ENCODE peak calls at places on chromosomes 2 and 18, in four cellular contexts. One of them, this sample, is unnamed.

GRCh38 chr2:20005067-20005627 is 7.3 kb downstream of the MATN3 start:
- DNase-seq in K562: no peak
- DNase-seq in cardiac muscle cell: no peak
- DNase-seq in esophagus squamous epithelium: no peak
- DNase-seq in this sample: no peak

GRCh38 chr2:1140389-1141003 is 189.8 kb downstream of the SNTG2 start:
- DNase-seq in K562: peak; percentile 85
- DNase-seq in cardiac muscle cell: peak; percentile 3
- DNase-seq in esophagus squamous epithelium: no peak
- DNase-seq in this sample: peak; percentile 71

GRCh38 chr2:128665113-128665512 is 346.4 kb upstream of the HS6ST1 start:
- DNase-seq in K562: no peak
- DNase-seq in cardiac muscle cell: no peak
- DNase-seq in esophagus squamous epithelium: no peak
- DNase-seq in this sample: no peak

GRCh38 chr2:62787381-62787780 is 81.9 kb downstream of the EHBP1 start:
- DNase-seq in K562: no peak
- DNase-seq in cardiac muscle cell: peak; percentile 74
- DNase-seq in esophagus squamous epithelium: no peak
- DNase-seq in this sample: peak; percentile 42

GRCh38 chr2:173264603-173265366 is 89.9 kb upstream of the CDCA7 start:
- DNase-seq in K562: no peak
- DNase-seq in cardiac muscle cell: no peak
- DNase-seq in esophagus squamous epithelium: peak; percentile 9
- DNase-seq in this sample: no peak

GRCh38 chr18:25786778-25787177 is 303.6 kb downstream of the SS18 start:
- DNase-seq in K562: no peak
- DNase-seq in cardiac muscle cell: peak; percentile 59
- DNase-seq in esophagus squamous epithelium: no peak
- DNase-seq in this sample: no peak

GRCh38 chr2:6506311-6507258 is 359.1 kb downstream of the CMPK2 start:
- DNase-seq in K562: no peak
- DNase-seq in cardiac muscle cell: no peak
- DNase-seq in esophagus squamous epithelium: no peak
- DNase-seq in this sample: no peak

GRCh38 chr2:200189964-200190363 is 116.5 kb upstream of the SPATS2L start:
- DNase-seq in K562: no peak
- DNase-seq in cardiac muscle cell: peak; percentile 3
- DNase-seq in esophagus squamous epithelium: no peak
- DNase-seq in this sample: no peak

GRCh38 chr2:160156665-160157064 is 43.4 kb downstream of the ITGB6 start:
- DNase-seq in K562: no peak
- DNase-seq in cardiac muscle cell: peak; percentile 72
- DNase-seq in esophagus squamous epithelium: no peak
- DNase-seq in this sample: no peak

GRCh38 chr2:215535125-215535668 is 99.3 kb upstream of the FN1 start:
- DNase-seq in K562: no peak
- DNase-seq in cardiac muscle cell: peak; percentile 31
- DNase-seq in esophagus squamous epithelium: no peak
- DNase-seq in this sample: no peak

GRCh38 chr18:42442661-42443060 is 487.6 kb downstream of the PIK3C3 start:
- DNase-seq in K562: no peak
- DNase-seq in cardiac muscle cell: no peak
- DNase-seq in esophagus squamous epithelium: no peak
- DNase-seq in this sample: no peak

GRCh38 chr2:168359082-168359481 is 97.0 kb upstream of the CERS6 start:
- DNase-seq in K562: no peak
- DNase-seq in cardiac muscle cell: no peak
- DNase-seq in esophagus squamous epithelium: no peak
- DNase-seq in this sample: no peak

GRCh38 chr18:79748321-79749157 is 49.2 kb upstream of the KCNG2 start:
- DNase-seq in K562: no peak
- DNase-seq in cardiac muscle cell: no peak
- DNase-seq in esophagus squamous epithelium: no peak
- DNase-seq in this sample: no peak

GRCh38 chr2:167790781-167791450 is 456.5 kb downstream of the STK39 start:
- DNase-seq in K562: no peak
- DNase-seq in cardiac muscle cell: no peak
- DNase-seq in esophagus squamous epithelium: no peak
- DNase-seq in this sample: no peak

GRCh38 chr2:208064220-208064951 is 39.1 kb upstream of the PLEKHM3 start:
- DNase-seq in K562: peak; percentile 31
- DNase-seq in cardiac muscle cell: peak; percentile 86
- DNase-seq in esophagus squamous epithelium: no peak
- DNase-seq in this sample: no peak

GRCh38 chr2:3377279-3377611 is 373 bp downstream of the EIPR1 start:
- DNase-seq in K562: no peak
- DNase-seq in cardiac muscle cell: peak; percentile 58
- DNase-seq in esophagus squamous epithelium: no peak
- DNase-seq in this sample: no peak

DNA sequence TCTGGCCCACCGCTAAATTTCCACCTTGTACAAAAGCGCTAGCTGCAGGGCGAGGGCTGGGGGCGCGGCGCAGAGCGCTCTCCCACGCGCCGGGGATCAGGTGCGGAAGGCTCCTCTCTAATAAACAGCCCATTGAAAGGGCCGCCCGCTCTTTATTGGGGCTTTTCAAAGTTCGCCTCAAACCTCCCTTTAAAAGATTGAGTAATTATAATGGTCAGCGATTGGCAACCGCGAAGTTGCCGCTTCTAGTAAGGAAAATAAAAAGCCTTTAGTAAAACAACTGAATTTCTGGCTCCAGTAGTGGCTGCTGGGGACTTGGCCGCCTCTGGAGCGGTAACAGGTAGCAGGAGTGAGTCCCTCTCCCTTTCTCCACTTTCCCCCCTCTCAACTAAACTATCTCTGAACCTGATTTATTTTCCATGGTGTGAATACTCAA is 755 bp downstream of the NEUROD1 start:
- DNase-seq in K562: no peak
- DNase-seq in cardiac muscle cell: no peak
- DNase-seq in esophagus squamous epithelium: no peak
- DNase-seq in this sample: no peak
- H3K27me3 ChIP-seq in K562: peaks cover 24% of the 10 kb centered on the region
- H3K27me3 ChIP-seq in cardiac muscle cell: peaks cover 100% of the 10 kb centered on the region
- H3K27me3 ChIP-seq in esophagus squamous epithelium: peaks cover 96% of the 10 kb centered on the region
- H3K27me3 ChIP-seq in this sample: peaks cover 100% of the 10 kb centered on the region

GRCh38 chr2:176638167-176639015 is 369.1 kb downstream of the MTX2 start:
- DNase-seq in K562: peak; percentile 64
- DNase-seq in cardiac muscle cell: peak; percentile 66
- DNase-seq in esophagus squamous epithelium: no peak
- DNase-seq in this sample: peak; percentile 76

GRCh38 chr2:176637497-176638166 is 368.4 kb downstream of the MTX2 start:
- DNase-seq in K562: no peak
- DNase-seq in cardiac muscle cell: peak; percentile 62
- DNase-seq in esophagus squamous epithelium: no peak
- DNase-seq in this sample: peak; percentile 48

GRCh38 chr2:176639016-176639343 is 369.7 kb downstream of the MTX2 start:
- DNase-seq in K562: no peak
- DNase-seq in cardiac muscle cell: no peak
- DNase-seq in esophagus squamous epithelium: no peak
- DNase-seq in this sample: no peak

GRCh38 chr2:176637134-176637496 is 367.9 kb downstream of the MTX2 start:
- DNase-seq in K562: no peak
- DNase-seq in cardiac muscle cell: no peak
- DNase-seq in esophagus squamous epithelium: no peak
- DNase-seq in this sample: peak; percentile 50

GRCh38 chr2:176636376-176636775 is 367.1 kb downstream of the MTX2 start:
- DNase-seq in K562: no peak
- DNase-seq in cardiac muscle cell: no peak
- DNase-seq in esophagus squamous epithelium: no peak
- DNase-seq in this sample: no peak
- H3K27me3 ChIP-seq in K562: peaks cover 11% of the 10 kb centered on the region
- H3K27me3 ChIP-seq in cardiac muscle cell: peaks cover 97% of the 10 kb centered on the region
- H3K27me3 ChIP-seq in esophagus squamous epithelium: peaks cover 94% of the 10 kb centered on the region
- H3K27me3 ChIP-seq in this sample: peaks cover 98% of the 10 kb centered on the region

GRCh38 chr18:37456395-37456794 is 109.2 kb downstream of the CELF4 start:
- DNase-seq in K562: no peak
- DNase-seq in cardiac muscle cell: no peak
- DNase-seq in esophagus squamous epithelium: no peak
- DNase-seq in this sample: no peak
- H3K27me3 ChIP-seq in K562: no peaks in the 10 kb centered on the region
- H3K27me3 ChIP-seq in cardiac muscle cell: no peaks in the 10 kb centered on the region
- H3K27me3 ChIP-seq in esophagus squamous epithelium: peaks cover 2% of the 10 kb centered on the region
- H3K27me3 ChIP-seq in this sample: no peaks in the 10 kb centered on the region

GRCh38 chr2:137049518-137049917 is 284.2 kb downstream of the THSD7B start:
- DNase-seq in K562: no peak
- DNase-seq in cardiac muscle cell: no peak
- DNase-seq in esophagus squamous epithelium: no peak
- DNase-seq in this sample: no peak

GRCh38 chr2:137048455-137048854 is 283.1 kb downstream of the THSD7B start:
- DNase-seq in K562: no peak
- DNase-seq in cardiac muscle cell: no peak
- DNase-seq in esophagus squamous epithelium: no peak
- DNase-seq in this sample: no peak

GRCh38 chr2:137047369-137047768 is 282.0 kb downstream of the THSD7B start:
- DNase-seq in K562: no peak
- DNase-seq in cardiac muscle cell: no peak
- DNase-seq in esophagus squamous epithelium: no peak
- DNase-seq in this sample: no peak

GRCh38 chr2:137056704-137057103 is 291.4 kb downstream of the THSD7B start:
- DNase-seq in K562: no peak
- DNase-seq in cardiac muscle cell: no peak
- DNase-seq in esophagus squamous epithelium: no peak
- DNase-seq in this sample: no peak

GRCh38 chr2:137050949-137051348 is 285.6 kb downstream of the THSD7B start:
- DNase-seq in K562: no peak
- DNase-seq in cardiac muscle cell: no peak
- DNase-seq in esophagus squamous epithelium: no peak
- DNase-seq in this sample: peak; percentile 19
- H3K27me3 ChIP-seq in K562: no peaks in the 10 kb centered on the region
- H3K27me3 ChIP-seq in cardiac muscle cell: no peaks in the 10 kb centered on the region
- H3K27me3 ChIP-seq in esophagus squamous epithelium: no peaks in the 10 kb centered on the region
- H3K27me3 ChIP-seq in this sample: no peaks in the 10 kb centered on the region

This sample was measured in neural progenitor cell.